ENCODE peak calls at places on chromosomes 12 and 14, in seven cellular contexts. One of them, this sample, is unnamed.

GRCh38 chr14:80211143-80212024 is at the start of gene DIO2:
- DNase-seq in right atrium auricular region: no peak
- DNase-seq in stomach: no peak
- DNase-seq in CD8-positive, alpha-beta T cell: no peak
- DNase-seq in H9: peak; percentile 36
- DNase-seq in cardiac muscle cell: no peak
- DNase-seq in A549: no peak
- DNase-seq in this sample: no peak

GRCh38 chr14:52043690-52044089 is 25.2 kb downstream of the NID2 start:
- DNase-seq in right atrium auricular region: no peak
- DNase-seq in stomach: peak; percentile 36
- DNase-seq in CD8-positive, alpha-beta T cell: no peak
- DNase-seq in H9: peak; percentile 74
- DNase-seq in cardiac muscle cell: peak; percentile 55
- DNase-seq in A549: peak; percentile 73
- DNase-seq in this sample: peak; percentile 58

GRCh38 chr14:89507521-89507920 is 90.5 kb upstream of the FOXN3 start:
- DNase-seq in right atrium auricular region: no peak
- DNase-seq in stomach: no peak
- DNase-seq in CD8-positive, alpha-beta T cell: no peak
- DNase-seq in H9: no peak
- DNase-seq in cardiac muscle cell: no peak
- DNase-seq in A549: no peak
- DNase-seq in this sample: no peak

GRCh38 chr14:21056520-21057163 is 980 bp upstream of the RNASE8 start:
- DNase-seq in right atrium auricular region: no peak
- DNase-seq in stomach: no peak
- DNase-seq in CD8-positive, alpha-beta T cell: no peak
- DNase-seq in H9: no peak
- DNase-seq in cardiac muscle cell: no peak
- DNase-seq in A549: no peak
- DNase-seq in this sample: no peak

GRCh38 chr12:49741882-49742620 is 694 bp downstream of the TMBIM6 start:
- DNase-seq in right atrium auricular region: peak; percentile 93
- DNase-seq in stomach: peak; percentile 93
- DNase-seq in CD8-positive, alpha-beta T cell: peak; percentile 72
- DNase-seq in H9: peak; percentile 84
- DNase-seq in cardiac muscle cell: peak; percentile 85
- DNase-seq in A549: peak; percentile 62
- DNase-seq in this sample: peak; percentile 72

GRCh38 chr14:73289729-73290128 is 52.4 kb downstream of the PAPLN start:
- DNase-seq in right atrium auricular region: no peak
- DNase-seq in stomach: no peak
- DNase-seq in CD8-positive, alpha-beta T cell: no peak
- DNase-seq in H9: no peak
- DNase-seq in cardiac muscle cell: no peak
- DNase-seq in A549: no peak
- DNase-seq in this sample: no peak

GRCh38 chr14:48250575-48250974 is 575.2 kb upstream of the MDGA2 start:
- DNase-seq in right atrium auricular region: no peak
- DNase-seq in stomach: no peak
- DNase-seq in CD8-positive, alpha-beta T cell: no peak
- DNase-seq in H9: no peak
- DNase-seq in cardiac muscle cell: no peak
- DNase-seq in A549: no peak
- DNase-seq in this sample: no peak

GRCh38 chr14:90201344-90201743 is 55.0 kb upstream of the PSMC1 start:
- DNase-seq in right atrium auricular region: no peak
- DNase-seq in stomach: no peak
- DNase-seq in CD8-positive, alpha-beta T cell: no peak
- DNase-seq in H9: no peak
- DNase-seq in cardiac muscle cell: no peak
- DNase-seq in A549: no peak
- DNase-seq in this sample: no peak

GRCh38 chr14:92633724-92634123 is 114.7 kb downstream of the LGMN start:
- DNase-seq in right atrium auricular region: no peak
- DNase-seq in stomach: no peak
- DNase-seq in CD8-positive, alpha-beta T cell: no peak
- DNase-seq in H9: no peak
- DNase-seq in cardiac muscle cell: no peak
- DNase-seq in A549: no peak
- DNase-seq in this sample: no peak

GRCh38 chr12:121786441-121786825 is 7.1 kb downstream of the RHOF start:
- DNase-seq in right atrium auricular region: no peak
- DNase-seq in stomach: peak; percentile 85
- DNase-seq in CD8-positive, alpha-beta T cell: no peak
- DNase-seq in H9: no peak
- DNase-seq in cardiac muscle cell: no peak
- DNase-seq in A549: peak; percentile 76
- DNase-seq in this sample: no peak

GRCh38 chr14:81427348-81428058 is 27.4 kb upstream of the STON2 start:
- DNase-seq in right atrium auricular region: no peak
- DNase-seq in stomach: no peak
- DNase-seq in CD8-positive, alpha-beta T cell: no peak
- DNase-seq in H9: no peak
- DNase-seq in cardiac muscle cell: peak; percentile 8
- DNase-seq in A549: no peak
- DNase-seq in this sample: no peak

GRCh38 chr14:105488781-105489606 is 2.1 kb upstream of the TEDC1 start:
- DNase-seq in right atrium auricular region: peak; percentile 65
- DNase-seq in stomach: no peak
- DNase-seq in CD8-positive, alpha-beta T cell: no peak
- DNase-seq in H9: no peak
- DNase-seq in cardiac muscle cell: no peak
- DNase-seq in A549: no peak
- DNase-seq in this sample: no peak

GRCh38 chr14:105486333-105486973 is at the start of gene CRIP1:
- DNase-seq in right atrium auricular region: no peak
- DNase-seq in stomach: no peak
- DNase-seq in CD8-positive, alpha-beta T cell: no peak
- DNase-seq in H9: no peak
- DNase-seq in cardiac muscle cell: no peak
- DNase-seq in A549: no peak
- DNase-seq in this sample: no peak

GRCh38 chr14:105486974-105487448 is 325 bp downstream of the CRIP1 start:
- DNase-seq in right atrium auricular region: peak; percentile 83
- DNase-seq in stomach: no peak
- DNase-seq in CD8-positive, alpha-beta T cell: peak; percentile 41
- DNase-seq in H9: no peak
- DNase-seq in cardiac muscle cell: no peak
- DNase-seq in A549: no peak
- DNase-seq in this sample: no peak

GRCh38 chr14:105487986-105488777 is 1.5 kb downstream of the CRIP1 start:
- DNase-seq in right atrium auricular region: peak; percentile 62
- DNase-seq in stomach: no peak
- DNase-seq in CD8-positive, alpha-beta T cell: no peak
- DNase-seq in H9: no peak
- DNase-seq in cardiac muscle cell: no peak
- DNase-seq in A549: no peak
- DNase-seq in this sample: no peak

DNA sequence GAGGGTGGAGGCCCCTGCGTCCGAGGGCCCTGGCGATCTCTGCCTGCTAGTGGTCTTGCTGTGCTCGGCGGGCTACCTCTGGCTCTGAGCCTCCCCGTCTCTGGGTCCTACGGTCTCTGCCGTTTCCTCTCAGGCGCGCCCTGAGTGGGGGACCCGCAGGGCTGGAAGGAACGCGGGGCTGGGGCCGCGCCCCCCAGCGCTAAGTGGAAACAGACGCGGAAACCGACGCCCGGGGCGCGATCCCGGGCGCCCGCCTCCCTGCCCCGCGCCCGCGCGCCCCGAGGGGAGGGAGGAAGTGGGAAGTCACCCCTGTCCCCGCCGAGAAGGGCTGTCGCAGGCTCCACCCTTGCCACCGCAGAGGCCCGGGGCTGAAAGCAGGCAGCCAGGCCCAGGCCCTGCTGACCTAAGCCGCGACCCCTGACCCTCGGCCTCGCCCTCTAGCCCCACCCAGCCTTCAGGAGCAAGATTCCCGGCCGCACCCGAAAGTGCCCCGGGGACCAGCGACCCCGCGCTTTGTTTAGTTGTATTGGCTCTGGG is 831 bp downstream of the CRIP1 start:
- DNase-seq in right atrium auricular region: peak; percentile 65
- DNase-seq in stomach: peak; percentile 62
- DNase-seq in CD8-positive, alpha-beta T cell: peak; percentile 67
- DNase-seq in H9: no peak
- DNase-seq in cardiac muscle cell: no peak
- DNase-seq in A549: no peak
- DNase-seq in this sample: no peak
- H3K27ac ChIP-seq in right atrium auricular region: peak overlapping the region; percentile 95
- H3K27ac ChIP-seq in stomach: peak overlapping the region; percentile 62
- H3K27ac ChIP-seq in CD8-positive, alpha-beta T cell: peak overlapping the region; percentile 96
- H3K27ac ChIP-seq in H9: no peak overlapping the region
- H3K27ac ChIP-seq in cardiac muscle cell: peak overlapping the region; percentile 92
- H3K27ac ChIP-seq in A549: peak overlapping the region; percentile 84
- H3K27ac ChIP-seq in this sample: no peak overlapping the region

GRCh38 chr14:30419037-30419436 is 139.9 kb upstream of the G2E3 start:
- DNase-seq in right atrium auricular region: no peak
- DNase-seq in stomach: no peak
- DNase-seq in CD8-positive, alpha-beta T cell: no peak
- DNase-seq in H9: no peak
- DNase-seq in cardiac muscle cell: no peak
- DNase-seq in A549: no peak
- DNase-seq in this sample: no peak

GRCh38 chr14:30420489-30420888 is 138.5 kb upstream of the G2E3 start:
- DNase-seq in right atrium auricular region: no peak
- DNase-seq in stomach: no peak
- DNase-seq in CD8-positive, alpha-beta T cell: no peak
- DNase-seq in H9: no peak
- DNase-seq in cardiac muscle cell: no peak
- DNase-seq in A549: no peak
- DNase-seq in this sample: no peak

GRCh38 chr14:30417121-30417520 is 141.8 kb upstream of the G2E3 start:
- DNase-seq in right atrium auricular region: no peak
- DNase-seq in stomach: no peak
- DNase-seq in CD8-positive, alpha-beta T cell: no peak
- DNase-seq in H9: no peak
- DNase-seq in cardiac muscle cell: no peak
- DNase-seq in A549: no peak
- DNase-seq in this sample: no peak

DNA sequence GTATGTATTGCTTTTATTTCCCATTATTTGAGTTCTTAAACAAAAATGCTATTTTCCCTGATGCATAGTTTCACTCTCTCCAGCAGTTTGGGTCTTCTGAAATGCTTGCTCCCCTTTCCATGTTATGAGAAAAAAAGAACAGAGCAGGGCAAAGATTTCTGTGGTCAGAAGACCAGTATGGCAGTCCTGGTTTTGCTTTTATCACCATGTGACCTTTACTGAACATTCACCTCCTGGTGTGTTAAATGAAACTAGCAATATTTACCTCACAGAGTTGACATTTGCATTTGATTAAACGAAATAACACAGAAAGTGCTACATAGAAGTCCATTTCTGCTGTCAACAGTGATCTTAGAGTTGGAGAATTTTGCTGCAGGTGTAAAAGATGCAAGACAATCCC is 141.0 kb upstream of the G2E3 start:
- DNase-seq in right atrium auricular region: no peak
- DNase-seq in stomach: no peak
- DNase-seq in CD8-positive, alpha-beta T cell: no peak
- DNase-seq in H9: no peak
- DNase-seq in cardiac muscle cell: no peak
- DNase-seq in A549: no peak
- DNase-seq in this sample: no peak
- H3K27ac ChIP-seq in right atrium auricular region: no peak overlapping the region
- H3K27ac ChIP-seq in stomach: no peak overlapping the region
- H3K27ac ChIP-seq in CD8-positive, alpha-beta T cell: no peak overlapping the region
- H3K27ac ChIP-seq in H9: no peak overlapping the region
- H3K27ac ChIP-seq in cardiac muscle cell: no peak overlapping the region
- H3K27ac ChIP-seq in A549: no peak overlapping the region
- H3K27ac ChIP-seq in this sample: no peak overlapping the region

GRCh38 chr14:63923422-63923752 is 70.6 kb downstream of the SYNE2 start:
- DNase-seq in right atrium auricular region: no peak
- DNase-seq in stomach: no peak
- DNase-seq in CD8-positive, alpha-beta T cell: no peak
- DNase-seq in H9: no peak
- DNase-seq in cardiac muscle cell: no peak
- DNase-seq in A549: no peak
- DNase-seq in this sample: no peak

GRCh38 chr14:63924375-63924774 is 71.6 kb downstream of the SYNE2 start:
- DNase-seq in right atrium auricular region: no peak
- DNase-seq in stomach: no peak
- DNase-seq in CD8-positive, alpha-beta T cell: no peak
- DNase-seq in H9: no peak
- DNase-seq in cardiac muscle cell: no peak
- DNase-seq in A549: no peak
- DNase-seq in this sample: no peak

GRCh38 chr14:63926641-63927040 is 73.8 kb downstream of the SYNE2 start:
- DNase-seq in right atrium auricular region: no peak
- DNase-seq in stomach: no peak
- DNase-seq in CD8-positive, alpha-beta T cell: no peak
- DNase-seq in H9: no peak
- DNase-seq in cardiac muscle cell: no peak
- DNase-seq in A549: no peak
- DNase-seq in this sample: no peak

GRCh38 chr14:63918411-63918810 is 65.6 kb downstream of the SYNE2 start:
- DNase-seq in right atrium auricular region: no peak
- DNase-seq in stomach: no peak
- DNase-seq in CD8-positive, alpha-beta T cell: no peak
- DNase-seq in H9: no peak
- DNase-seq in cardiac muscle cell: no peak
- DNase-seq in A549: no peak
- DNase-seq in this sample: no peak

DNA sequence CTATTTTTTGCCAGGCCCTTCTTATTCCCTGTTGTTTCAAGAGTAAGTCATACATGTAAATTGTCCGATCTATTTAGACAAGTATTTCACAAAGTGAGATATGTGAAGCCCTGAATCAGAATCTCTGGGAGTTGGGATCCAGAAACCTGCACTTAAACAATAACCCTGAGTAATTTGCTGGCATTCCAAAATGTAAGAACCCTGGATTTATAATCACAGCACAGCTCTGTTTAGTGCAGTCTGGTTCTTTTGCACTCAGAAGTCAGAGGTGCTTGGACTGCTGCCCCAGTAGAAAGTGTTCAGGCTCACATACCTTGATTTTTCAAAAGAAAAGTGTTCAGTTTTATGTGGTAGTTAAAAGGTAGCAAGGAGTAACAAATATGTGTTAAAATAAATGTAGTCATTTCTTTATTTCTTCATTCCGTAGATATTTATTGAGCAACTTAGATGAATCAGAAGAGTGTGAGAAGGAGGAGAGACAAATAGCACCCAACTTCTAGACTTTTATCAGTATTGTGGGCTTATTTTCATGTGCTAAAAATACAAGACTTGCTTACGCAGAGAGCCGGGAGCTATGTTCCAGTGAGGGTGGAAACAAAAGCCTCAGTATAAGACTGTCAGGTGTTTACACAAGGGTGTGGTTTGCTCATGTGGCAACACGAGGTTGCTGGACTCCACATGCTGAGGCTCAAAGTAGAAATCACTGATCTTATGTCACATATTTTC is 70.1 kb downstream of the SYNE2 start:
- DNase-seq in right atrium auricular region: no peak
- DNase-seq in stomach: peak; percentile 75
- DNase-seq in CD8-positive, alpha-beta T cell: no peak
- DNase-seq in H9: no peak
- DNase-seq in cardiac muscle cell: no peak
- DNase-seq in A549: peak; percentile 52
- DNase-seq in this sample: no peak
- H3K27ac ChIP-seq in right atrium auricular region: peak overlapping the region; percentile 60
- H3K27ac ChIP-seq in stomach: peak overlapping the region; percentile 73
- H3K27ac ChIP-seq in CD8-positive, alpha-beta T cell: no peak overlapping the region
- H3K27ac ChIP-seq in H9: no peak overlapping the region
- H3K27ac ChIP-seq in cardiac muscle cell: no peak overlapping the region
- H3K27ac ChIP-seq in A549: peak overlapping the region; percentile 67
- H3K27ac ChIP-seq in this sample: no peak overlapping the region

GRCh38 chr14:93964281-93964680 is 12.1 kb downstream of the ASB2 start:
- DNase-seq in right atrium auricular region: no peak
- DNase-seq in stomach: no peak
- DNase-seq in CD8-positive, alpha-beta T cell: no peak
- DNase-seq in H9: no peak
- DNase-seq in cardiac muscle cell: no peak
- DNase-seq in A549: no peak
- DNase-seq in this sample: no peak
- H3K27ac ChIP-seq in right atrium auricular region: peak overlapping the region; percentile 50
- H3K27ac ChIP-seq in stomach: peak overlapping the region; percentile 56
- H3K27ac ChIP-seq in CD8-positive, alpha-beta T cell: no peak overlapping the region
- H3K27ac ChIP-seq in H9: no peak overlapping the region
- H3K27ac ChIP-seq in cardiac muscle cell: no peak overlapping the region
- H3K27ac ChIP-seq in A549: no peak overlapping the region
- H3K27ac ChIP-seq in this sample: no peak overlapping the region